ENCODE peak calls at places on chromosomes 2 and 18, in seven cellular contexts. I is neural progenitor cell, V is upper lobe of right lung, T is WTC11, N is GM12865, J is adrenal gland, M is cardiac muscle cell. C is an unnamed sample.

GRCh38 chr2:26559556-26559955 is 81.6 kb downstream of the CIB4 start:
- DNase-seq in N (no peak), I (peak), M (no peak), J (no peak), T (peak), V (peak), C (peak)

GRCh38 chr18:56291229-56291796 is 347.1 kb downstream of the TXNL1 start:
- DNase-seq in V (no peak), N (no peak), T (no peak), M (no peak), J (no peak), I (no peak), C (no peak)

GRCh38 chr2:181066333-181066732 is 85.9 kb downstream of the UBE2E3 start:
- DNase-seq in V (no peak), J (no peak), M (no peak), T (no peak), I (no peak), N (no peak), C (no peak)

GRCh38 chr2:53035153-53035552 is 732.5 kb upstream of the CHAC2 start:
- DNase-seq in T (no peak), N (no peak), I (no peak), J (no peak), V (no peak), M (no peak), C (no peak)

GRCh38 chr2:233862261-233862768 is 5.9 kb downstream of the MSL3B start:
- DNase-seq in N (no peak), J (no peak), T (no peak), I (no peak), M (no peak), V (no peak), C (no peak)

GRCh38 chr2:98793275-98793674 is 62.3 kb upstream of the MGAT4A start:
- DNase-seq in J (no peak), N (no peak), V (no peak), I (no peak), M (no peak), T (no peak), C (no peak)

GRCh38 chr18:27921904-27922541 is 254.9 kb downstream of the CDH2 start:
- DNase-seq in M (peak), N (no peak), V (peak), T (no peak), J (no peak), I (peak), C (no peak)

GRCh38 chr2:239022437-239023260 is 174.8 kb downstream of the TWIST2 start:
- DNase-seq in T (no peak), M (no peak), J (no peak), I (no peak), N (no peak), V (peak), C (no peak)

DNA sequence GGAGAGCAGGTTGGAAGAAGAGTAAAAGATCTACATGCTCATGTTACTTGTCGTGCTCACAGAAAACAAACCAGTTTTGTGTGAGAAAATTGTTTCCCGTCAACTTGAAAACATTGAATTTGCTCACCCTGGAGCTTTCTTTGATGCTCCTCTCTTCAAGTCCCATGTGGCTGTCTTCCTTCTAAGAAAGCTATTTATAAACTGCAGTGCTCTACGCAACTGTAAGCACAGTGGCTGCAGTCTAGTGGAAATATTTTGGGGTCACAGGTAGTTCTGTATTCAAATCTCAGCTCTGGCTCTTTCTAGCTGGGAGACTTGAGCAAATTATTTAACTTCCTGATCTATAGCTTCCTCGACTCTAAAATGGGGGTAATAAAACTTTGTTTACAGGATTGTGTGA is 211.9 kb downstream of the PLCL1 start:
- DNase-seq in M (no peak), N (no peak), V (no peak), J (no peak), T (no peak), I (no peak), C (no peak)
- TF ChIP-seq CTCF in M (no peak), N (no peak), V (no peak), J (no peak), T (no peak), I (no peak), C (no peak)

DNA sequence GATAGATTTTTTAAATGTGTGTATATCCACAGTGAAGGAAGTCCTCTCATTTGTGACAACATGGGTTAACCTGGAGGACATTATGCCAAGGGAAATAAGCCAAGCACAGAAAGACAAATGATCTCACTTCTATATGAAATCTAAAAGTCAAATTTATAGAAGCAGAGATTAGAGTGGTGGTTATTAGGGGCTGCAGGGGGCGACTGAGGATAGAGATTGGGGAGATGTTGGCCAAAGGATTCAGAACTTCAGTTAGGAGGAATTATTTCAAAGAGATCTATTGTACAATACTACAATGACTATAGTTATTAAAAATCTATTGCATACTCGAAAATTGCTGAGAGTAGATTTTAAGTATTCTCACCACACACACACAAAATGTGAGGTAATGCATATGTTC is 252.4 kb upstream of the SLC39A10 start:
- DNase-seq in N (no peak), J (no peak), V (no peak), I (no peak), M (peak), T (no peak), C (no peak)
- TF ChIP-seq CTCF in N (no peak), J (no peak), V (peak), I (no peak), M (peak), T (no peak), C (no peak)

GRCh38 chr18:37525302-37525585 is 40.4 kb downstream of the CELF4 start:
- DNase-seq in N (no peak), M (no peak), V (no peak), J (no peak), I (no peak), T (no peak), C (no peak)

GRCh38 chr18:37532917-37533316 is 32.7 kb downstream of the CELF4 start:
- DNase-seq in I (no peak), T (no peak), N (no peak), J (no peak), M (no peak), V (no peak), C (no peak)

GRCh38 chr18:37533647-37534565 is 31.7 kb downstream of the CELF4 start:
- DNase-seq in V (no peak), M (no peak), T (peak), J (no peak), N (peak), I (no peak), C (no peak)

GRCh38 chr18:37529296-37529695 is 36.3 kb downstream of the CELF4 start:
- DNase-seq in N (no peak), M (no peak), J (no peak), I (no peak), V (no peak), T (no peak), C (no peak)

GRCh38 chr18:37529863-37530262 is 35.7 kb downstream of the CELF4 start:
- DNase-seq in T (no peak), M (peak), J (no peak), N (peak), V (no peak), I (no peak), C (no peak)
- TF ChIP-seq CTCF in T (no peak), M (no peak), J (no peak), N (no peak), V (no peak), I (no peak), C (no peak)

DNA sequence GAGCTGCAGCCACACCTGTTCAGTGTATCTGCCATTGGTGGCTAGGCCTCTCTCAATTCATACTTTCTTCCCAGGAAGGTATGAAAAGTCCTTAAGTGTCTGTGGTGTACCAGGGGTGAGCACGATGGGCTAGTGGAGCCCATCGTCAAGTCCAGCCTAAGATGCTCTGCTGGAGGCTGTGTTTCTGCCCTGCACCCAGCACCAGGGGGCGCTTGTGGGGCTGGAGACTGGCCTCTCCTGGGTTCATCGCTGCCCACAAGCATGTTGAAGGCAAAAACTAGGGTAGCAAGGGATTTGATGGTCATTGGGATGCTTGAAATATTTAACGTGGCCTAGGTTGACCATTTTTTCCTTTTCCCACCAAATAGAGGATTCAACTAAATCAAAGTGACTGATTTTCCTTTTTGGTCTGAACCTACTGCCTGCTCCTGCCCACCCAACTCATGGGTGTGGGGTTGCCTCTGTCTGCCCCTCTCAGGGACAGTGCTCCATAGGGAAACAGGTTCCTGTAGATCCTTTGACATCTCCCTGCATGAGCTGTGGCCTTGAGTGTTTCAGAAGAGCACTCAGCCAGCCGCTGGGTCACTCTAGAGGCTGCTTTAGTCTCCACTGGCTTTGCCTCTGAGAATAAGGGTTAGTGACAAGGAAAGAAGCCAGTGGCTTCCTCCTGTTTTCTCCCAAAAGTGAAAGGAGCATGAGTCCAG is 59.0 kb downstream of the TPGS2 start:
- DNase-seq in V (no peak), M (peak), N (peak), J (no peak), I (peak), T (peak), C (no peak)
- TF ChIP-seq CTCF in V (peak), M (peak), N (peak), J (peak), I (peak), T (peak), C (no peak)

GRCh38 chr2:9774266-9774665 is 69.0 kb upstream of the TAF1B start:
- DNase-seq in V (peak), M (peak), I (no peak), N (no peak), T (no peak), J (peak), C (no peak)

GRCh38 chr2:9771481-9772017 is 71.7 kb upstream of the TAF1B start:
- DNase-seq in V (no peak), J (no peak), I (peak), N (no peak), T (no peak), M (peak), C (no peak)

GRCh38 chr2:9772035-9772998 is 71.0 kb upstream of the TAF1B start:
- DNase-seq in M (no peak), T (no peak), J (no peak), N (no peak), V (no peak), I (no peak), C (no peak)

GRCh38 chr2:9773905-9774239 is 69.4 kb upstream of the TAF1B start:
- DNase-seq in J (no peak), I (no peak), T (no peak), V (peak), N (no peak), M (no peak), C (no peak)

GRCh38 chr2:9772999-9773904 is 70.0 kb upstream of the TAF1B start:
- DNase-seq in T (no peak), M (no peak), J (no peak), N (no peak), V (no peak), I (no peak), C (no peak)
- TF ChIP-seq CTCF in T (no peak), M (no peak), J (no peak), N (no peak), V (no peak), I (no peak), C (no peak)

DNA sequence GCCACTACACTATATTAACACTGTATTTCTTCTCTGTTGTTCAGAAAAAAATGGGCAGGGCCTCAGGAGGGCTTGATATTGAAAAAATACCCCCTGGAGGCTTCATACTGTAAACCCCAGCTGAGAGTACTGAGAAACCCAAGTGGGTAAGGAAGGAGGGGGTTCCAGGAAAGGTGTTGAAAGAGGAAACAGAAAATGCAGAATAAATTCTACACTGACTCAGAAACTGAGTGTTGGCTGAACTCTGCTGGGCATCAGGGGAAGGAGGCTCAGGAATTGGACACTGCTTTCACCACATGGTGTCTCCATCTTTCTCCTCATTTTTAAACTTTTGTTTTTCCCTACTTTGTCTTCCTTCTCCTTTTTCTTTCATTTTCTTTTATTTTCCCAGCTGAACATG is 253.7 kb downstream of the DYM start:
- DNase-seq in I (no peak), T (no peak), M (peak), J (no peak), V (no peak), N (no peak), C (no peak)
- TF ChIP-seq CTCF in I (no peak), T (no peak), M (peak), J (no peak), V (no peak), N (no peak), C (no peak)

GRCh38 chr18:22813648-22814328 is 119.3 kb upstream of the RBBP8 start:
- DNase-seq in J (peak), I (peak), T (no peak), N (peak), V (no peak), M (peak), C (no peak)
- TF ChIP-seq CTCF in J (peak), I (peak), T (no peak), N (peak), V (peak), M (peak), C (peak)

DNA sequence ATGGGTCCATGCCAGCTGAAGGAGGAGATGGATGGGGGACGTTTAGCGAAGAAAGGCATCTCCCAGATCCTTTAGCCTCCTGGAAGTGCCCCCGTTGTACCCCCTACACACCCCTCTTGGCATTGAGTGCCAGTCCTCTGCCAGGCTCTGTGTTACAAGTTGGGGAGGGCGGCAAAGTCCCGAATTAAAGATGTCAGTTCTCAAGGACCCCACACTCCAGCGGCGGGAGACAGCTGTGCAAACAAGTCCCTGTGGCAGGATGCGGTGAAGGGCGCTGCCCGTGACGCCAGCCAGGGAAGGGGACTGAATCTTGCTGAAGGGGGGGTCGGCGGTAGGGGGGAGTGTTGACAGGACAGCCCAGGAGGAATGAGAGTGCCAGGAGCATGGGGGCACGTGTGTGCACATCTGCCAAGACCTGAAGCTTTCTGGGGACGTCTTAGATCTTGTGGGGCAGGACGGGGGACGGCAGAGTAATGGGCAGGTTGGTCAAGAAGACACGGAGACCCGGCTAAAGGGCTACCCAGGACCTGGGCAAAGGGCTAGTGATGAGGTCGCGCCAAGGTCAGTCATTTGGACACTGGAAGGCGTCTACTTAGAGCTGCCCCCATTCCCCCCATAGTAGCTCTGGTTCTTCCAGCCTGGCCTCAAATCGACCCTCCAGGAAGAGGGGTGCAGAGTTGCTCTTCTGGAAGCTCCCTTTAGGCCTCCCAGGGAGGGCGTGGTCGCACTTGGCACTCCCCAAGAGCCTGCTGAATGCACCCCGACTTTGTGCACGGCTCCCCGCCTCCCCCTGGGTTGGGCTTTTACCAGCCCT is 2.8 kb upstream of the CTDSP1 start:
- DNase-seq in V (peak), N (peak), J (peak), I (peak), T (peak), M (peak), C (peak)
- TF ChIP-seq CTCF in V (no peak), N (no peak), J (no peak), I (no peak), T (no peak), M (no peak), C (no peak)

GRCh38 chr2:208320686-208321085 is 54.6 kb downstream of the PIKFYVE start:
- DNase-seq in M (peak), J (peak), N (peak), V (no peak), I (no peak), T (no peak), C (no peak)
- TF ChIP-seq CTCF in M (no peak), J (no peak), N (no peak), V (no peak), I (no peak), T (no peak), C (no peak)